ENCODE peak calls at places on chromosomes 2 and 18, in eight cellular contexts. L is heart left ventricle; A is body of pancreas; M is tibial artery; U is GM06990; V is CD4-positive, alpha-beta T cell; H is cardiac fibroblast; Y is cardiac muscle cell. C is an unnamed sample.

GRCh38 chr2:26088038-26088643 is 54.3 kb downstream of the RAB10 start:
- DNase-seq in V (no peak), L (no peak), A (no peak), Y (peak), M (no peak), H (peak), U (no peak), C (peak)

GRCh38 chr2:171066110-171066509 is 94.6 kb downstream of the TLK1 start:
- DNase-seq in A (no peak), V (no peak), Y (no peak), U (no peak), H (no peak), M (no peak), L (no peak), C (no peak)

GRCh38 chr2:129923265-129924141 is 56.0 kb upstream of the RAB6C start:
- DNase-seq in Y (peak), A (peak), M (no peak), V (no peak), L (no peak), U (no peak), H (peak), C (no peak)

GRCh38 chr2:226758886-226759660 is 40.5 kb downstream of the IRS1 start:
- DNase-seq in H (peak), A (no peak), M (peak), V (no peak), U (no peak), Y (no peak), L (no peak), C (no peak)

GRCh38 chr2:232523682-232524597 is 2.0 kb upstream of the CHRND start:
- DNase-seq in M (no peak), U (no peak), Y (peak), A (no peak), V (no peak), L (peak), H (peak), C (peak)

GRCh38 chr18:9741821-9742541 is 33.9 kb downstream of the RAB31 start:
- DNase-seq in H (peak), Y (peak), A (no peak), V (no peak), L (peak), M (no peak), U (no peak), C (no peak)

GRCh38 chr18:950026-950631 is 45.5 kb downstream of the ADCYAP1 start:
- DNase-seq in Y (no peak), H (no peak), V (no peak), A (no peak), M (no peak), U (no peak), L (no peak), C (no peak)

GRCh38 chr2:11073791-11074190 is 81.5 kb upstream of the SLC66A3 start:
- DNase-seq in H (peak), A (no peak), U (no peak), Y (no peak), V (no peak), M (no peak), L (no peak), C (no peak)

GRCh38 chr2:217864960-217865359 is 137.8 kb downstream of the TNS1 start:
- DNase-seq in V (no peak), Y (no peak), H (no peak), L (no peak), M (no peak), U (peak), A (no peak), C (peak)

GRCh38 chr2:84309281-84309680 is 149.8 kb downstream of the SUCLG1 start:
- DNase-seq in H (no peak), L (no peak), Y (no peak), V (no peak), U (no peak), A (no peak), M (no peak), C (no peak)

GRCh38 chr18:11511434-11512095 is 97.8 kb upstream of the SLC35G4 start:
- DNase-seq in L (no peak), M (no peak), V (no peak), A (no peak), U (peak), Y (no peak), H (no peak), C (peak)
- TF ChIP-seq CTCF in L (no peak), M (no peak), V (no peak), A (no peak), U (no peak), Y (no peak), H (no peak), C (no peak)

GRCh38 chr2:60302377-60303126 is 250.9 kb downstream of the BCL11A start:
- DNase-seq in M (no peak), U (no peak), H (no peak), A (no peak), Y (no peak), V (no peak), L (no peak), C (no peak)
- TF ChIP-seq CTCF in M (no peak), U (no peak), H (no peak), A (no peak), Y (no peak), V (no peak), L (no peak), C (no peak)

DNA sequence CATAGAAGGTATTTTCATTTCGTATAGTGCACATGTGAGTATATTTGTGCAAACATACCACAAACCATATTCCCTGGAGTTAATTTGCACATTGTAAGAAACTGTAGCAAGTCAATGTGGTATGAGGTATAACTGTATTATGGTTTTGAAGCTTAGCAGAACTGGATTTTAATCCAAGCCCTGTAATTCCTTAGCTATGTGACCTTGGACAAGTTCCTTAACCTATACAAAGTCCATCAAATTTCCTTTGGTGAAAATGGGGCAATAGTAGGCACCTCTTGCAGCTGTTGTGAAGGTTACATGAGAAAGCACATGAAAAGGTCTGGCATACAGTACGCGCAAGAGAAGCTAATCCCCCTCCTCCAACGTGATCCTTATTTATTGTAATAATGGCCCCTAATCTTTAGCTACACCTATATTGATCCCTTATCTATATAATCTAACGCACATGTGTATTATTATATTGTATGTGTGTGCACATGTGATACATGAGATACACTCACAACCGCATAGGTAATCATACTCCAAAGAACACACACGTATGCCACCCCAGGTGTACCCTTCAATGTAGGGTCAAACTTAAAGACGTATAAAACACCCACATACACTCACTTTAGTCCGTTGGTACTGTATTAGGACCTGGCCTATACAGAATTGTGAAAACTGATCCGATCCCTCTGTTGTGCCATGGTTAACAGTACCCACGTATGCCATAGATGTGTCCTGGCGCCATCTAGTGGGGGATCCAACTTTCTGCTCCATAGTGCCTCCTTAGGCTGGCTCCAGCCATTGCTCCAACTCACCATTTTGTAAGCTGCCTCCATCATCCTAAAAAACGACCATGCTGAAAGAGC is 402.9 kb upstream of the SLC14A2 start:
- DNase-seq in L (peak), H (peak), Y (peak), M (peak), V (peak), A (peak), U (peak), C (peak)
- TF ChIP-seq CTCF in L (peak), H (peak), Y (peak), M (peak), V (peak), A (peak), U (peak), C (peak)

GRCh38 chr18:8479826-8480225 is 129.4 kb upstream of the RAB12 start:
- DNase-seq in M (no peak), V (no peak), A (no peak), U (no peak), L (no peak), Y (no peak), H (no peak), C (no peak)

GRCh38 chr18:8477615-8478014 is 131.6 kb upstream of the RAB12 start:
- DNase-seq in H (no peak), Y (no peak), V (no peak), M (no peak), L (no peak), U (no peak), A (no peak), C (no peak)

GRCh38 chr18:8478968-8479370 is 130.3 kb upstream of the RAB12 start:
- DNase-seq in V (no peak), Y (no peak), U (no peak), L (no peak), H (no peak), A (no peak), M (no peak), C (no peak)

GRCh38 chr18:8478166-8478967 is 130.9 kb upstream of the RAB12 start:
- DNase-seq in Y (peak), H (peak), M (no peak), A (peak), U (peak), L (peak), V (peak), C (peak)

DNA sequence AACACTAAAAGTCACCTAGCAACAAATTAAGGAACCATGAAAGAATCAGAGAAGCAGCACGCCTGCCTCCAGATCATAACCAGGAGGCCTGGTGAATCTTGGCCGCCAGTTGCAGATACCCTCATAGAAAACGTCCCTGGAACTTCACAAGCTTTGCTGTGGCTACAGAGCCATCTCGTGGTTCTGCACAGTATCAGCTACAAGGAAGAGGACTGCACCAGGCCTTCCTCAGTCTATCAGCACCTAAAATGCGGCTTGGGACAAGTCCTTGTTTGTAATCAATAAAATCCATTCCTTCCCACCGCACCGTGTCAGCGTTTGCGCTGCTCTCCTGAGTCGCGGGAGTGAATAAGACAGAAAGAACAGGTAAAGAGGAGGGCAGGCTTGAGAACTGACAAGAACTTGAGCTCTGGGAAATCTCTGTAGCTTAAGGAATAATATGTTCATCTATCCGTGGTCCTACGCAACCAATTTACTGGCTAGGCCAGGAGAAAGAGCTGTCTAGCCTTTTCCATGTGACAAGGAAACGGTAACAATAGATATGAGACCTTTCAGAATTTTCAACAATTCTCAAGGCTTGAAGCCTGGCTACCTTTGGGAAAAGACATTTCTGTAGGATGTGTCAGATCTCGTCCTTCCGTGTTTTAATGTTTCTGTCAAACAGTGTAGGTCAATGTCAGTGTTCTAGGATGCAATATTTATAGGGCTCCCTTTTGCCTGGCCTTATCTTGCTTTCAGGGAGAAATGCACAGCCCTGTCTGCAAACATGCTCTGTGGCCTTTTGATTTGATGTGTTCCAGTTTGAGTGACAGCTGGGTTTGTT is 128.5 kb upstream of the RAB12 start:
- DNase-seq in Y (peak), H (peak), M (no peak), L (peak), A (peak), V (no peak), U (no peak), C (no peak)
- TF ChIP-seq CTCF in Y (peak), H (peak), M (peak), L (peak), A (peak), V (no peak), U (peak), C (no peak)

DNA sequence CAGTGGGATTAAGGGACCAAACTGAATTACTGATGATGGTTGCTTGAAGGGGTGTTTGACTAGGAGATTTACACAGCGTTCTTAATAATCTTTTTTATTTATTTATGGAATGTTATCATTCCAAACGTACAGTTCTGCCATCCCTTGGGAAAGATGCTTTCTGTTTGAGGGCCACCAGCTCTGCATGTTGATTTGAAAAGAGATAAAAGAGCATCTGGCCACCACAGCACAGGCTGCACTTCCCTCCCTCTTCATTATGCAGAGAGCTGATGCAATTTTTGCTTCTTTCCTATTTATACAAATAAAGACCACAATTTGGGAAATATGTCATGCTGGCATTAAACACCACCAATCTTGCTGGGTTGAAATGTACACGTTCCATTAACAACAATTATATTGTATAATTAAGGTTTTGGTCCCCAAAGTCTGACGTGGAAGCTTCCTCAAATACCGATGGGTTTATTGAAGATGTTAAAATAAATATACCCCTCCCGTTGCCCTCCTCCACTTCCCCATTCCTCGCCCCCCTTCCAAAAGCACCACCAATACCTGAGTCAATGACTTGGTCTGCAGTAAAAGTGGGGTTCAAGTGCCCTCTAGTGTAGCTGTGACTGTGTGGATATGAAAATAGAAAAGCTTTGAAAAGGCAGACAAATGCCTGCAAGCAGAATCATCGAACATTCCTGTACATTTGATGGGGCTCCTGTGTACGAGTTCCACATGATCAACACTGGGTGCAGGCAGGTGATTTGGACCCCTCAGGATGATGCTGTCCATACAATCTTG is 211.9 kb downstream of the HRH4 start:
- DNase-seq in H (no peak), V (no peak), A (no peak), Y (peak), U (no peak), L (no peak), M (no peak), C (no peak)
- TF ChIP-seq CTCF in H (no peak), V (no peak), A (no peak), Y (no peak), U (peak), L (peak), M (no peak), C (no peak)

C was measured in GM20000.